ENCODE peak calls at places on chromosomes 6 and 20, in seven cellular contexts. R, O, E, Z, M, F and S are unnamed samples. For H3K9me3 and H3K4me1, the result is how much of the 10 kb centered on the place peaks cover.

GRCh38 chr6:225121-225721 is 67.1 kb upstream of the DUSP22 start:
- DNase-seq in R (peak), O (no peak), E (no peak), Z (no peak), M (peak), F (no peak), S (peak)

GRCh38 chr20:19995220-19995863 is 21.8 kb upstream of the NAA20 start:
- DNase-seq in R (no peak), O (peak), E (no peak), Z (no peak), M (no peak), F (peak), S (no peak)

GRCh38 chr6:12351672-12352071 is 61.5 kb downstream of the EDN1 start:
- DNase-seq in R (no peak), O (no peak), E (no peak), Z (no peak), M (no peak), F (no peak), S (no peak)

GRCh38 chr6:110689275-110689935 is 125.9 kb downstream of the CDK19 start:
- DNase-seq in R (no peak), O (no peak), E (no peak), Z (no peak), M (no peak), F (no peak), S (no peak)

GRCh38 chr6:158870418-158870957 is 51.3 kb upstream of the EZR start:
- DNase-seq in R (no peak), O (no peak), E (no peak), Z (peak), M (no peak), F (no peak), S (no peak)

GRCh38 chr20:44402391-44403193 is 47.1 kb downstream of the HNF4A start:
- DNase-seq in R (no peak), O (no peak), E (no peak), Z (no peak), M (no peak), F (no peak), S (no peak)

GRCh38 chr6:154252676-154253075 is 103.9 kb downstream of the IPCEF1 start:
- DNase-seq in R (no peak), O (no peak), E (no peak), Z (no peak), M (no peak), F (peak), S (no peak)

GRCh38 chr20:39853664-39854063 is 835.4 kb downstream of the MAFB start:
- DNase-seq in R (no peak), O (no peak), E (peak), Z (no peak), M (no peak), F (peak), S (no peak)

GRCh38 chr6:47669684-47670515 is 28.5 kb upstream of the ADGRF4 start:
- DNase-seq in R (no peak), O (peak), E (peak), Z (no peak), M (peak), F (peak), S (no peak)

GRCh38 chr6:158784505-158784904 is 34.7 kb downstream of the EZR start:
- DNase-seq in R (no peak), O (no peak), E (no peak), Z (no peak), M (peak), F (peak), S (no peak)

GRCh38 chr6:30515967-30516753 is 26.9 kb downstream of the HLA-E start:
- DNase-seq in R (peak), O (peak), E (peak), Z (peak), M (peak), F (peak), S (peak)

GRCh38 chr6:16683524-16684194 is 77.6 kb downstream of the ATXN1 start:
- DNase-seq in R (peak), O (peak), E (no peak), Z (no peak), M (peak), F (peak), S (no peak)

GRCh38 chr6:139666284-139666683 is 291.8 kb upstream of the CITED2 start:
- DNase-seq in R (no peak), O (no peak), E (no peak), Z (no peak), M (no peak), F (no peak), S (no peak)
- H3K9me3 ChIP-seq in R (under half), O (under half), E (under half), Z (under half), M (under half), F (under half), S (under half)

GRCh38 chr20:53827292-53827995 is 233.8 kb upstream of the ZNF217 start:
- DNase-seq in R (no peak), O (no peak), E (no peak), Z (no peak), M (no peak), F (peak), S (no peak)
- H3K4me3 ChIP-seq in R (no peak), O (no peak), E (no peak), Z (no peak), M (no peak), F (peak), S (no peak)

GRCh38 chr20:4808872-4809271 is 87.2 kb downstream of the PRND start:
- DNase-seq in R (no peak), O (no peak), E (no peak), Z (no peak), M (no peak), F (peak), S (no peak)
- H3K4me1 ChIP-seq in R (under half), O (under half), E (under half), Z (under half), M (under half), F (under half), S (half or more)

DNA sequence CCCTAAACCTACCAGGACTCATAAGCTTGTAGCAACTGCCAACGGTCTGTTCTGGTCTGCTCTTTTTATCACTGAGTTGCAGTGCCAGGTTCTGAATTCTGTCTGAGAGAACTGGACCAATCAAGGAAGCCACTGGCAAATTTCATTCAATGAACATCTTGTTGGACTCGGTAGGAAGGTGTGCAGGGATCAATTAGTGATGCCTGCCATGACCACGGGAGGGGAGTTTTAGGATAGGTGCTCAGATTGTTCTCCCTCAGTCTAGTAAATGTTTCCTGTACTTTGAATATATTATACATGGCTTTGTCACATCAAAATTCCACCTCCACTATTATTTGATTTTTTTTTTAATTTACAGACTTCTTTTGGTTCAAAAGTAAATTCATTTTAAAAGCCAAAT is 146.9 kb downstream of the EYA2 start:
- DNase-seq in R (no peak), O (no peak), E (no peak), Z (no peak), M (no peak), F (no peak), S (no peak)
- H3K9me3 ChIP-seq in R (under half), O (under half), E (under half), Z (under half), M (under half), F (under half), S (under half)

DNA sequence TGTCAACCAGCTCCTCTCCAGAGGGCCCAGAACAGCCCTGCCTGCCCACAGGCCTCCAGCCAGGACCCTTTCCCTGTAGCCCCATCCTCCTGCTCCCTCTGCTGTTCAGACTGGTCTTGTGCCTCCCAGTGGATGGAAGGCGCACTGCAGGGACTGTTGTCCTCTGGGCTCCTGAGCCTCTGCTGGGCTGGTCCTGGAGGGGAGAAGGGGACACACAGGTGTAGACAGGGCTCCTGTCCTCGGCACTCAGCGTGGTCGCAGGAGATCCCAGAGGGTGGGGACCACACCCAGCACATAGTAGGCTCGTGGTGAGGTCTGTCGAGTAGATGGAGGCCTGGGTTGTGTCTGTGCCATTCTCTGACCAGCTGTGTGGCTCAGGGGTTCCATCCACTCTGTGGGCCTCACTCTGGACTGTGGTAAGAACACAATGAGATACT is 11.5 kb downstream of the ITPR3 start:
- DNase-seq in R (peak), O (peak), E (no peak), Z (no peak), M (no peak), F (peak), S (no peak)
- H3K4me3 ChIP-seq in R (no peak), O (no peak), E (no peak), Z (peak), M (peak), F (no peak), S (peak)

GRCh38 chr20:62357681-62358080 is 9.4 kb downstream of the LAMA5 start:
- DNase-seq in R (peak), O (no peak), E (no peak), Z (no peak), M (no peak), F (no peak), S (no peak)
- H3K4me1 ChIP-seq in R (under half), O (half or more), E (half or more), Z (under half), M (under half), F (under half), S (under half)

GRCh38 chr20:50202677-50203076 is 12.0 kb downstream of the CEBPB start:
- DNase-seq in R (no peak), O (no peak), E (no peak), Z (no peak), M (no peak), F (no peak), S (no peak)

GRCh38 chr20:50199703-50200102 is 9.1 kb downstream of the CEBPB start:
- DNase-seq in R (no peak), O (no peak), E (no peak), Z (no peak), M (no peak), F (no peak), S (no peak)

GRCh38 chr20:50198716-50199115 is 8.1 kb downstream of the CEBPB start:
- DNase-seq in R (no peak), O (no peak), E (no peak), Z (no peak), M (no peak), F (no peak), S (no peak)

GRCh38 chr20:50198211-50198666 is 7.6 kb downstream of the CEBPB start:
- DNase-seq in R (no peak), O (no peak), E (no peak), Z (no peak), M (no peak), F (no peak), S (no peak)

DNA sequence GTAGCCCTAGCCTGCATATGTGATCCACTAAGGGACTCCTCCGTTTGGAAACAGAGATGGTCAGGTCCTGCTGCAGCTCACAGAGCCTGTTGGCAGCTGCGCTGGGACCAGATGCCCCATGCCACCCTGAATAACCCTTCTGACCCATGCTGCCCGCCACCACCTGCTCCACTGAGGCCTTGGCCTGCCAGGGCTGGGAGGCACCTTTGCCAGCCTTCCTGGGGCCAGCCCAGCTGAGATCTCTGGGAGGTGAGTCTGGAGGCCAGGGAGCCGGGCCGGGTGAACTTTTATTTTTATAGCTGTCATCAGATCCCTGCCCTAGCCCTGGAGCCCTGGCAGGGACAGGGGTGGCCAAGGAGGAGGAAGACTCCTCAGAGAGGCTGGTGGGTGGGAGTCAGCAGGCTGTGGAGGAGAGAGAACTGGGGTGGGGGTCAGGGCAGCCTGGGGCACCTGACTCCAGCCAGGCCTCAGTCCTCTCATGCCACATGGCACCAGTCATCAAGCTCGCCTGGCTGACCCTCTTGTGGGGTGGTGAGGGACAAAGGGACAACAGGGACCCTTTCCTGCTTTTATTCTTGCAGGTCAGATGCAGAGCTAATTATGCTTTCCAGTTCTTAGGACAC is 10.0 kb downstream of the CEBPB start:
- DNase-seq in R (no peak), O (no peak), E (no peak), Z (no peak), M (no peak), F (no peak), S (no peak)
- H3K9me3 ChIP-seq in R (under half), O (under half), E (under half), Z (under half), M (under half), F (under half), S (under half)